ENCODE peak calls at places on chromosomes 12 and 14, in six cellular contexts. R is lower leg skin, I is coronary artery, K is kidney epithelial cell, P is SK-N-SH, J is AG04449. F is an unnamed sample.

GRCh38 chr12:108193922-108194321 is 64.8 kb downstream of the WSCD2 start:
- DNase-seq in J (no peak), R (no peak), P (peak), I (no peak), K (no peak), F (no peak)

GRCh38 chr14:99989032-99989431 is 76.2 kb upstream of the EVL start:
- DNase-seq in J (no peak), I (no peak), K (no peak), P (no peak), R (no peak), F (no peak)

GRCh38 chr14:61472801-61473376 is 151.5 kb downstream of the PRKCH start:
- DNase-seq in I (no peak), K (no peak), R (no peak), P (no peak), J (no peak), F (no peak)

GRCh38 chr12:31531908-31532307 is 59.0 kb downstream of the DENND5B start:
- DNase-seq in R (no peak), K (no peak), P (no peak), I (no peak), J (no peak), F (no peak)

GRCh38 chr12:12661086-12661485 is 34.9 kb downstream of the GPR19 start:
- DNase-seq in R (no peak), K (peak), J (peak), I (no peak), P (no peak), F (peak)

GRCh38 chr14:97077687-97078086 is 280.5 kb downstream of the VRK1 start:
- DNase-seq in K (no peak), R (no peak), I (no peak), P (no peak), J (no peak), F (no peak)

GRCh38 chr12:103028881-103029280 is 71.4 kb downstream of the ASCL1 start:
- DNase-seq in P (no peak), K (no peak), I (no peak), J (no peak), R (no peak), F (no peak)

GRCh38 chr12:49260165-49260564 is 4.7 kb upstream of the TUBA1C start:
- DNase-seq in J (no peak), P (no peak), R (no peak), K (peak), I (no peak), F (no peak)

GRCh38 chr14:49673586-49673985 is 14.4 kb downstream of the POLE2 start:
- DNase-seq in P (no peak), J (no peak), R (no peak), K (no peak), I (no peak), F (no peak)

GRCh38 chr14:53509227-53509822 is 356.2 kb upstream of the DDHD1 start:
- DNase-seq in R (peak), P (no peak), J (no peak), I (no peak), K (no peak), F (no peak)

GRCh38 chr12:7832059-7832696 is 40.5 kb downstream of the SLC2A14 start:
- DNase-seq in R (no peak), P (peak), I (no peak), J (peak), K (no peak), F (peak)
- TF ChIP-seq CTCF in R (no peak), P (peak), I (no peak), J (peak), K (peak), F (peak)

DNA sequence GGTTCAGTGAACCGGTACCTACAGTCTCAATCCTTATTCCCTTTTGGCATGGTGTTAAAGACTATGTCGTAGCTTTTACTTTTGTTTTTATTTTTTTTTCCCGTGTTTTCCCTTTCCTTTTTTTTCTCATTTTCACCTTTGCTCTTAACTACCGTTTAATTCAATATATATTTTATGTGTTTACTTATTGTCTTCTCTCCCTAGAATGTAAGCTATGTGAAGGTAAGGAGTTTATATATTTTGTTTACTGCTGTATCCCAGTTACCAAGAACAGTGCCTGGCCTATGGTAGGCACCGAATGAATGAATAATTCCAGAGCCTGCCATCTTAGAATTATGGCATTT is 261 bp upstream of the MLH3 start:
- DNase-seq in I (no peak), J (no peak), K (no peak), P (no peak), R (no peak), F (no peak)
- H3K4me3 ChIP-seq in I (peak), J (peak), K (peak), P (no peak), R (no peak), F (peak)

DNA sequence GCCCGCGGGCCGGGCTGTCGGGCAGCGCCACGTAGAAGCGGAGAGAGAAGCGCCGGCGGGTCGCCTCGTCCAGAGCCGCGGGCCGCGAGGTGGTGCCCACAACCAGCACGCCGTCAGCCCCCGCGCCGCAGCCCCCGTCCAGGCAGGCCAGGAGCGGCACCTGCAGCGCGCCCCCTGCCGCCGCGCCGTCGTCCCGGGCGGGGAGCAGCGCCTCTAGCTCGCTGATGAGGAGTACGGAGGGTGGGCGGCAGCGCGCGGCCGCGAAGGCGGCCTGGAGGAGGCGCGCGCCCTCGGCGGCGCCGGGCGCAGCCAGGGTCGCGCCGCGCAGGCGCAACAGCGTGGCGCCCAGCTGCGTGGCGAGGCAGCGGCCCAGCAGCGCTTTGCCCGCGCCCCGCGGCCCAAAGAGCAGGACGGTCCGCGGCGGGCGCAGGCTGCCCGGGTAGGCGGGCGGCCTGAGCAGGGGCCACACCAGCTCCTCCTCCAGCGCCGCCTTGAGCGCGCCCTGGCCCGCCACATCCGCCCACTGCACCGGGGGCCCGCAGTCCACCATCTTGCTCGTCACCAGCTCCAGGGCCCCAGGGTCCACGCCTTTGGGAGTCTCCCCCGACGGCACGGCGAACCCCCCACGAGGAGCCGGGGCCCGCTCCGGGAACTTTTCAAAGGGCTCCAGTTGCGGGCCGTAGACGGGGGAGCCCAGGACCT is 27.6 kb downstream of the FIGNL2 start:
- DNase-seq in K (no peak), I (no peak), R (no peak), P (peak), J (no peak), F (no peak)
- TF ChIP-seq CTCF in K (no peak), I (no peak), R (no peak), P (peak), J (peak), F (no peak)

DNA sequence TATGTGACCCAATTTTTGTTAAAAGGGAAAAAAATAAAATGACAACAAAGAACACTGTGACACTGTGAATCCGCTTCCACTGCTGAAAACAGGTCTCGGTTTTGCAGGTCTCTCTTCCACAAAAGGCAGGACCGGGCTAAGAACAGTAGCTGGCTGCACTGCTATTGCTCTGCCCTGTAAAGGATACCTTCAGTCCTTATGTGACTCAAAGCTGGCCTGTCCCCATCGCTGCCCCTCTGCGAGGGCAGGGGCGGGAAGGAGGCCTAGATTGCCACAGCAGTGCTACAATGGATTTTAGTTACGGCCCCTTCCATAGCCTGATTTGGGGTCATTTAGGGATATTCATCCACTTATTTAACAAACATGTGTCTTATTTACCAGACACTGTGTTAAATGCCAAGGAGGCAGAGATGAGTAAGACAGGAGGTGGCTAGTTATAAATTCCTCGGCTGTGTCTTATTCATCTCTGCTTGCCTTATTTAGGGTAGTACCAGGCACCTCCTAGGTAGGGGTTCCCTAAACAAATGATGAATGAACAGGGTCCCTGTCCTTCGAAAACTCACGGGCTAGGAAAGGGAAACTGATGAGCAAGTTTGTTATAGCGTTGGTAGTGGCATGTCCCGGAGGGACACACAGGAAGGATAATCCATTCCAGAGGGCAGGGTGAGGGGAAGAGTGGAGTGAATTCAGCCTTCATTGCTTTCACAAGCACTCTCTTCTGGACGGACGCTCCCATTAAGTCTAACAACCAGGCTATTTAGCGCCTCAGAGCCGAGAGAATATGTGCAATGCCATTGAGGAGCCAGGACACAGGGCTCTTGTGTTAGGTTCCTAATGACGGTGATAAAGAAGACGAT is 73.3 kb downstream of the EID3 start:
- DNase-seq in I (no peak), K (no peak), P (no peak), J (no peak), R (peak), F (no peak)
- H3K4me3 ChIP-seq in I (no peak), K (no peak), P (no peak), J (no peak), R (no peak), F (no peak)

GRCh38 chr14:92884410-92884809 is 38.5 kb upstream of the CHGA start:
- DNase-seq in R (no peak), I (no peak), J (no peak), K (no peak), P (no peak), F (no peak)

GRCh38 chr14:92880351-92880750 is 42.6 kb upstream of the CHGA start:
- DNase-seq in P (no peak), I (no peak), R (no peak), J (no peak), K (no peak), F (no peak)

GRCh38 chr14:92883066-92883465 is 39.9 kb upstream of the CHGA start:
- DNase-seq in I (no peak), R (no peak), J (no peak), K (no peak), P (no peak), F (no peak)

GRCh38 chr14:92877757-92878431 is 45.1 kb upstream of the CHGA start:
- DNase-seq in I (no peak), R (peak), P (no peak), K (no peak), J (no peak), F (no peak)

GRCh38 chr14:92880851-92881250 is 42.1 kb upstream of the CHGA start:
- DNase-seq in R (no peak), P (peak), I (no peak), K (no peak), J (peak), F (no peak)
- TF ChIP-seq CTCF in R (no peak), P (no peak), I (no peak), K (peak), J (peak), F (peak)

DNA sequence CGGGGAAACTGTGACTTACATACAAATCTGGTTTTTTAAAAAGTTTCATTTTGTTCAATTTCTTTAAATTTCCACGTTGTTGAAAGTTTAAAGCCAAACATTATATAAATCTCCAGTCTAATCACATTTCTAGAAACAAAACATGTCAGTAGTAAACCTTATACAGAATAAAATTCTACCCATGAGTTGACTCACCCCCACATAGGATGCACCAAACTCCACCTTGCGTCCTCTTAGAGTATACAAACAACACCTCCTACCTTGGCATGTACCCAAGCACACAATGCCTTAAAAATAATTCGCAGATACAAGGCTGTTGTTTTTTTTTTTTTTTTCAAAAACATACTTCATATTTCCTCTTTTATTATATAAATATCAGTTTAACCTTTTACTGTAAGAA is 3.4 kb downstream of the FBXL14 start:
- DNase-seq in J (no peak), R (no peak), P (no peak), I (no peak), K (no peak), F (no peak)
- H3K4me3 ChIP-seq in J (peak), R (no peak), P (peak), I (peak), K (peak), F (peak)

DNA sequence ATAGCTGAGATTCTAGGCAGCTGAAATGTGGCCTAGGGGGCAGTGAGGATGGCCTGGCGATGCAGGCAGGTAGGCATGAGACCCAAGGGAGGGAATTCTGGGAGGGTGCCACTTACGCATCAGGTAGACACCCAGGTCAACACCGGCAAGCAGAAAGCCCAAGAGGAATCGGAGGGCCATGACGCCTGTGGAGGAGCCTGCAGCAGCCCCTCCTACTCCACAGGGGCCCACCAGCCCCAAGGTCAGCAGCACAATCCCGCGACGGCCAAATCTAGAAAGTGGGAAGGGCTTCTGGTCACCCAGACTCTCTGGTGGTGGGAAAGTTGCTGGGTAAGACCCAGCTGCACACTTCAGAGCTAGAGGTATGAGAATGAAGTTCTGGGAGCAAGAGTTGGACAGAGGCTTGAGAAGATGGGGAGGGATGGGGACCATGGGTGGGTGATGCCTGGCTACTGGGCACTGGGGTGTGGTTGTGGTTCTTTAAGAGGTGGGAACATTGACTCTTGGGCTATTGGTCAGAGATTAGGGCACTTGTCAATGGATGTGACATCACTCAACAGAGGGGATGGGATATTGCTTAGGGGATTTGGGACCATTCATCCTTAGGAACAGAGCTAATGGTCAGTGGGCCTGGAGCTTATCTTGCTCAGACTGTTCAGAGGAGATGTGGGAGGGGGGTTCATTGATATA is 3.4 kb downstream of the SLC22A17 start:
- DNase-seq in J (no peak), K (no peak), I (peak), P (no peak), R (peak), F (no peak)
- TF ChIP-seq CTCF in J (no peak), K (no peak), I (no peak), P (no peak), R (no peak), F (no peak)

DNA sequence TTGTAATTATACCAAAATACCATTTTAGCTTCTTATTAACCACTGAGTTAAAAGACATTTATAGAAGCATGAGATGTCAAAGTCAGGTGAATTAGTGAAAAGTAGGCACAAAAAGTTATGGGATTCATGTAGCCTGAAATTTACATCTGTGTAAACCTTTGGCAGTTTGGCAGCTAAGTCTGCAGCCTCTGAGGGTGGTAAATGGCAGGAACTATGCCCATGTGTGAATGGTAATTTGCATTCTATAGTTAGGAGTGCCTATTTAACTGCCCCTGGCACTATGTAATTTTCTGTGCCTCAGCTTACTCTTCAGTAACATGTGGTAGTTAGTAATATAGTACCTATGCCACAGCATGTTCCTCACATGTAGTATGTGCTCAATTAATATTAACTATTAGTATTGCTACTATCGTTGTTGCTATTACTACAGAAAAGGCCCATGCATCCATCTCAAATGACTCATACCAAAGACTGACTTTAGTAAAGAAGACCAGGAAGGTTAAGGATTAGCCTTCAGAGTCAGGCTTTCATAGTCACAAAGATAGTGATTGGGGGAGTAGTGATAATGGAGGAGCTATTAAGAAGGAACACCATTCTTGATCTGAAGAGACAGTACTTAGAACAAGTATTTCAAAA is 258.7 kb upstream of the BTG1 start:
- DNase-seq in R (no peak), K (no peak), I (no peak), J (no peak), P (no peak), F (no peak)
- H3K4me3 ChIP-seq in R (no peak), K (no peak), I (no peak), J (no peak), P (no peak), F (no peak)